ENCODE peak calls at places on chromosome 20, in nine cellular contexts. One of them, this sample, is unnamed.

GRCh38 chr20:19974621-19975435 is 42.3 kb upstream of the NAA20 start:
- DNase-seq in heart right ventricle: peak; percentile 85
- DNase-seq in NCI-H1092: peak; percentile 57
- DNase-seq in NT2/D1: no peak
- DNase-seq in NCI-H1694: peak; percentile 59
- DNase-seq in T47D: no peak
- DNase-seq in heart left ventricle: peak; percentile 91
- DNase-seq in GM10248: no peak
- DNase-seq in body of pancreas: peak; percentile 95
- DNase-seq in this sample: peak; percentile 50

GRCh38 chr20:54848262-54848661 is 372.9 kb downstream of the DOK5 start:
- DNase-seq in heart right ventricle: no peak
- DNase-seq in NCI-H1092: no peak
- DNase-seq in NT2/D1: no peak
- DNase-seq in NCI-H1694: no peak
- DNase-seq in T47D: no peak
- DNase-seq in heart left ventricle: no peak
- DNase-seq in GM10248: no peak
- DNase-seq in body of pancreas: no peak
- DNase-seq in this sample: no peak

GRCh38 chr20:53795170-53795569 is 201.5 kb upstream of the ZNF217 start:
- DNase-seq in heart right ventricle: no peak
- DNase-seq in NCI-H1092: no peak
- DNase-seq in NT2/D1: no peak
- DNase-seq in NCI-H1694: no peak
- DNase-seq in T47D: no peak
- DNase-seq in heart left ventricle: no peak
- DNase-seq in GM10248: no peak
- DNase-seq in body of pancreas: no peak
- DNase-seq in this sample: no peak

GRCh38 chr20:45347936-45348809 is at the start of gene SDC4:
- DNase-seq in heart right ventricle: peak; percentile 78
- DNase-seq in NCI-H1092: no peak
- DNase-seq in NT2/D1: no peak
- DNase-seq in NCI-H1694: no peak
- DNase-seq in T47D: peak; percentile 82
- DNase-seq in heart left ventricle: peak; percentile 79
- DNase-seq in GM10248: peak; percentile 43
- DNase-seq in body of pancreas: peak; percentile 83
- DNase-seq in this sample: peak; percentile 18

GRCh38 chr20:44692932-44693476 is 22.2 kb upstream of the CCN5 start:
- DNase-seq in heart right ventricle: peak; percentile 71
- DNase-seq in NCI-H1092: no peak
- DNase-seq in NT2/D1: no peak
- DNase-seq in NCI-H1694: no peak
- DNase-seq in T47D: no peak
- DNase-seq in heart left ventricle: peak; percentile 86
- DNase-seq in GM10248: no peak
- DNase-seq in body of pancreas: peak; percentile 45
- DNase-seq in this sample: no peak

GRCh38 chr20:41750137-41750536 is 132.0 kb upstream of the CHD6 start:
- DNase-seq in heart right ventricle: no peak
- DNase-seq in NCI-H1092: no peak
- DNase-seq in NT2/D1: no peak
- DNase-seq in NCI-H1694: no peak
- DNase-seq in T47D: no peak
- DNase-seq in heart left ventricle: no peak
- DNase-seq in GM10248: no peak
- DNase-seq in body of pancreas: no peak
- DNase-seq in this sample: no peak

GRCh38 chr20:57223648-57224489 is 42.6 kb downstream of the BMP7 start:
- DNase-seq in heart right ventricle: peak; percentile 28
- DNase-seq in NCI-H1092: no peak
- DNase-seq in NT2/D1: no peak
- DNase-seq in NCI-H1694: no peak
- DNase-seq in T47D: peak; percentile 43
- DNase-seq in heart left ventricle: peak; percentile 36
- DNase-seq in GM10248: no peak
- DNase-seq in body of pancreas: no peak
- DNase-seq in this sample: peak; percentile 8

GRCh38 chr20:35704514-35705261 is 5.5 kb downstream of the ROMO1 start:
- DNase-seq in heart right ventricle: no peak
- DNase-seq in NCI-H1092: no peak
- DNase-seq in NT2/D1: no peak
- DNase-seq in NCI-H1694: no peak
- DNase-seq in T47D: no peak
- DNase-seq in heart left ventricle: no peak
- DNase-seq in GM10248: no peak
- DNase-seq in body of pancreas: no peak
- DNase-seq in this sample: no peak

GRCh38 chr20:62592506-62593177 is 49.7 kb upstream of the SLCO4A1 start:
- DNase-seq in heart right ventricle: no peak
- DNase-seq in NCI-H1092: no peak
- DNase-seq in NT2/D1: no peak
- DNase-seq in NCI-H1694: no peak
- DNase-seq in T47D: no peak
- DNase-seq in heart left ventricle: peak; percentile 5
- DNase-seq in GM10248: no peak
- DNase-seq in body of pancreas: no peak
- DNase-seq in this sample: no peak

GRCh38 chr20:8855315-8855714 is 213.6 kb upstream of the PLCB4 start:
- DNase-seq in heart right ventricle: no peak
- DNase-seq in NCI-H1092: no peak
- DNase-seq in NT2/D1: no peak
- DNase-seq in NCI-H1694: no peak
- DNase-seq in T47D: no peak
- DNase-seq in heart left ventricle: peak; percentile 43
- DNase-seq in GM10248: no peak
- DNase-seq in body of pancreas: no peak
- DNase-seq in this sample: no peak

GRCh38 chr20:60250251-60250650 is 292.0 kb downstream of the CDH26 start:
- DNase-seq in heart right ventricle: no peak
- DNase-seq in NCI-H1092: no peak
- DNase-seq in NT2/D1: no peak
- DNase-seq in NCI-H1694: no peak
- DNase-seq in T47D: no peak
- DNase-seq in heart left ventricle: no peak
- DNase-seq in GM10248: no peak
- DNase-seq in body of pancreas: no peak
- DNase-seq in this sample: no peak

GRCh38 chr20:47355489-47356219 is 845 bp downstream of the ZMYND8 start:
- DNase-seq in heart right ventricle: no peak
- DNase-seq in NCI-H1092: no peak
- DNase-seq in NT2/D1: no peak
- DNase-seq in NCI-H1694: no peak
- DNase-seq in T47D: no peak
- DNase-seq in heart left ventricle: no peak
- DNase-seq in GM10248: no peak
- DNase-seq in body of pancreas: no peak
- DNase-seq in this sample: peak; percentile 33

GRCh38 chr20:14067631-14068030 is 72.3 kb downstream of the MACROD2 start:
- DNase-seq in heart right ventricle: no peak
- DNase-seq in NCI-H1092: no peak
- DNase-seq in NT2/D1: no peak
- DNase-seq in NCI-H1694: no peak
- DNase-seq in T47D: no peak
- DNase-seq in heart left ventricle: no peak
- DNase-seq in GM10248: no peak
- DNase-seq in body of pancreas: no peak
- DNase-seq in this sample: no peak

GRCh38 chr20:10710995-10711775 is 37.4 kb upstream of the JAG1 start:
- DNase-seq in heart right ventricle: no peak
- DNase-seq in NCI-H1092: no peak
- DNase-seq in NT2/D1: no peak
- DNase-seq in NCI-H1694: no peak
- DNase-seq in T47D: no peak
- DNase-seq in heart left ventricle: no peak
- DNase-seq in GM10248: no peak
- DNase-seq in body of pancreas: peak; percentile 70
- DNase-seq in this sample: no peak

GRCh38 chr20:11891827-11892521 is 25.7 kb upstream of the BTBD3 start:
- DNase-seq in heart right ventricle: peak; percentile 36
- DNase-seq in NCI-H1092: peak; percentile 52
- DNase-seq in NT2/D1: peak; percentile 66
- DNase-seq in NCI-H1694: peak; percentile 16
- DNase-seq in T47D: peak; percentile 38
- DNase-seq in heart left ventricle: peak; percentile 61
- DNase-seq in GM10248: peak; percentile 47
- DNase-seq in body of pancreas: peak; percentile 73
- DNase-seq in this sample: peak; percentile 77

GRCh38 chr20:2207770-2208097 is 88.1 kb upstream of the TGM3 start:
- DNase-seq in heart right ventricle: no peak
- DNase-seq in NCI-H1092: no peak
- DNase-seq in NT2/D1: no peak
- DNase-seq in NCI-H1694: no peak
- DNase-seq in T47D: no peak
- DNase-seq in heart left ventricle: no peak
- DNase-seq in GM10248: no peak
- DNase-seq in body of pancreas: no peak
- DNase-seq in this sample: no peak

GRCh38 chr20:56922497-56922896 is 293.4 kb downstream of the TFAP2C start:
- DNase-seq in heart right ventricle: no peak
- DNase-seq in NCI-H1092: no peak
- DNase-seq in NT2/D1: no peak
- DNase-seq in NCI-H1694: no peak
- DNase-seq in T47D: peak; percentile 43
- DNase-seq in heart left ventricle: no peak
- DNase-seq in GM10248: no peak
- DNase-seq in body of pancreas: no peak
- DNase-seq in this sample: no peak

GRCh38 chr20:3710703-3711417 is 1.5 kb downstream of the SIGLEC1 start:
- DNase-seq in heart right ventricle: peak; percentile 84
- DNase-seq in NCI-H1092: peak; percentile 21
- DNase-seq in NT2/D1: peak; percentile 44
- DNase-seq in NCI-H1694: peak; percentile 52
- DNase-seq in T47D: peak; percentile 79
- DNase-seq in heart left ventricle: peak; percentile 68
- DNase-seq in GM10248: peak; percentile 89
- DNase-seq in body of pancreas: peak; percentile 56
- DNase-seq in this sample: peak; percentile 76

GRCh38 chr20:62030834-62031434 is 34.7 kb downstream of the TAF4 start:
- DNase-seq in heart right ventricle: peak; percentile 3
- DNase-seq in NCI-H1092: no peak
- DNase-seq in NT2/D1: no peak
- DNase-seq in NCI-H1694: no peak
- DNase-seq in T47D: peak; percentile 68
- DNase-seq in heart left ventricle: no peak
- DNase-seq in GM10248: peak; percentile 71
- DNase-seq in body of pancreas: no peak
- DNase-seq in this sample: peak; percentile 87

GRCh38 chr20:64210661-64211369 is 44.7 kb upstream of the PCMTD2 start:
- DNase-seq in heart right ventricle: no peak
- DNase-seq in NCI-H1092: no peak
- DNase-seq in NT2/D1: no peak
- DNase-seq in NCI-H1694: no peak
- DNase-seq in T47D: no peak
- DNase-seq in heart left ventricle: no peak
- DNase-seq in GM10248: no peak
- DNase-seq in body of pancreas: no peak
- DNase-seq in this sample: no peak

GRCh38 chr20:63335711-63336110 is 25.4 kb downstream of the CHRNA4 start:
- DNase-seq in heart right ventricle: no peak
- DNase-seq in NCI-H1092: no peak
- DNase-seq in NT2/D1: no peak
- DNase-seq in NCI-H1694: no peak
- DNase-seq in T47D: no peak
- DNase-seq in heart left ventricle: peak; percentile 15
- DNase-seq in GM10248: no peak
- DNase-seq in body of pancreas: no peak
- DNase-seq in this sample: no peak

GRCh38 chr20:58048096-58048702 is 180.3 kb downstream of the ANKRD60 start:
- DNase-seq in heart right ventricle: no peak
- DNase-seq in NCI-H1092: no peak
- DNase-seq in NT2/D1: peak; percentile 57
- DNase-seq in NCI-H1694: no peak
- DNase-seq in T47D: peak; percentile 75
- DNase-seq in heart left ventricle: no peak
- DNase-seq in GM10248: no peak
- DNase-seq in body of pancreas: no peak
- DNase-seq in this sample: peak; percentile 46

GRCh38 chr20:46186210-46186609 is 68.1 kb downstream of the CD40 start:
- DNase-seq in heart right ventricle: no peak
- DNase-seq in NCI-H1092: no peak
- DNase-seq in NT2/D1: no peak
- DNase-seq in NCI-H1694: no peak
- DNase-seq in T47D: no peak
- DNase-seq in heart left ventricle: no peak
- DNase-seq in GM10248: no peak
- DNase-seq in body of pancreas: no peak
- DNase-seq in this sample: no peak

GRCh38 chr20:52684176-52684575 is 288.0 kb upstream of the TSHZ2 start:
- DNase-seq in heart right ventricle: no peak
- DNase-seq in NCI-H1092: no peak
- DNase-seq in NT2/D1: no peak
- DNase-seq in NCI-H1694: no peak
- DNase-seq in T47D: no peak
- DNase-seq in heart left ventricle: no peak
- DNase-seq in GM10248: no peak
- DNase-seq in body of pancreas: no peak
- DNase-seq in this sample: no peak

GRCh38 chr20:62744761-62745160 is 36.1 kb downstream of the NTSR1 start:
- DNase-seq in heart right ventricle: peak; percentile 1
- DNase-seq in NCI-H1092: no peak
- DNase-seq in NT2/D1: no peak
- DNase-seq in NCI-H1694: no peak
- DNase-seq in T47D: no peak
- DNase-seq in heart left ventricle: no peak
- DNase-seq in GM10248: no peak
- DNase-seq in body of pancreas: peak; percentile 1
- DNase-seq in this sample: no peak

GRCh38 chr20:62418709-62419487 is 8.4 kb downstream of the RBBP8NL start:
- DNase-seq in heart right ventricle: no peak
- DNase-seq in NCI-H1092: no peak
- DNase-seq in NT2/D1: no peak
- DNase-seq in NCI-H1694: no peak
- DNase-seq in T47D: no peak
- DNase-seq in heart left ventricle: no peak
- DNase-seq in GM10248: no peak
- DNase-seq in body of pancreas: no peak
- DNase-seq in this sample: no peak

GRCh38 chr20:9616455-9616805 is 102.0 kb downstream of the LAMP5 start:
- DNase-seq in heart right ventricle: no peak
- DNase-seq in NCI-H1092: no peak
- DNase-seq in NT2/D1: no peak
- DNase-seq in NCI-H1694: no peak
- DNase-seq in T47D: no peak
- DNase-seq in heart left ventricle: no peak
- DNase-seq in GM10248: no peak
- DNase-seq in body of pancreas: no peak
- DNase-seq in this sample: no peak

GRCh38 chr20:39762716-39763115 is 800.6 kb downstream of the DHX35 start:
- DNase-seq in heart right ventricle: no peak
- DNase-seq in NCI-H1092: no peak
- DNase-seq in NT2/D1: peak; percentile 20
- DNase-seq in NCI-H1694: no peak
- DNase-seq in T47D: no peak
- DNase-seq in heart left ventricle: no peak
- DNase-seq in GM10248: no peak
- DNase-seq in body of pancreas: no peak
- DNase-seq in this sample: no peak